ENCODE peak calls at places on chromosomes 5 and 9, in seven cellular contexts. One of them, this sample, is unnamed.

GRCh38 chr9:109052416-109052815 is 39.1 kb upstream of the CTNNAL1 start:
- DNase-seq in right lobe of liver: no peak
- DNase-seq in A549: no peak
- DNase-seq in IMR-90: peak
- DNase-seq in uterus: no peak
- DNase-seq in prostate gland: no peak
- DNase-seq in heart left ventricle: no peak
- DNase-seq in this sample: no peak

GRCh38 chr9:68530618-68531017 is 10.1 kb downstream of the TMEM252 start:
- DNase-seq in A549: no peak
- DNase-seq in uterus: peak
- DNase-seq in prostate gland: no peak
- DNase-seq in heart left ventricle: peak
- DNase-seq in right lobe of liver: peak
- DNase-seq in IMR-90: peak
- DNase-seq in this sample: no peak

GRCh38 chr5:89703799-89704198 is 705.8 kb downstream of the CETN3 start:
- DNase-seq in heart left ventricle: no peak
- DNase-seq in prostate gland: no peak
- DNase-seq in IMR-90: no peak
- DNase-seq in uterus: no peak
- DNase-seq in A549: no peak
- DNase-seq in right lobe of liver: no peak
- DNase-seq in this sample: no peak

GRCh38 chr9:35490910-35491465 is 1.1 kb downstream of the RUSC2 start:
- DNase-seq in prostate gland: no peak
- DNase-seq in heart left ventricle: no peak
- DNase-seq in uterus: no peak
- DNase-seq in A549: no peak
- DNase-seq in right lobe of liver: no peak
- DNase-seq in IMR-90: peak
- DNase-seq in this sample: no peak

GRCh38 chr5:68745459-68745858 is 348.4 kb upstream of the SLC30A5 start:
- DNase-seq in IMR-90: peak
- DNase-seq in uterus: no peak
- DNase-seq in heart left ventricle: no peak
- DNase-seq in right lobe of liver: no peak
- DNase-seq in prostate gland: no peak
- DNase-seq in A549: no peak
- DNase-seq in this sample: no peak

GRCh38 chr5:56910123-56910951 is 941 bp downstream of the SETD9 start:
- DNase-seq in right lobe of liver: peak
- DNase-seq in uterus: no peak
- DNase-seq in A549: no peak
- DNase-seq in heart left ventricle: peak
- DNase-seq in prostate gland: peak
- DNase-seq in IMR-90: no peak
- DNase-seq in this sample: no peak

GRCh38 chr9:27467486-27467885 is 56.6 kb upstream of the IFNK start:
- DNase-seq in uterus: no peak
- DNase-seq in heart left ventricle: no peak
- DNase-seq in A549: no peak
- DNase-seq in right lobe of liver: no peak
- DNase-seq in IMR-90: no peak
- DNase-seq in prostate gland: no peak
- DNase-seq in this sample: no peak

GRCh38 chr5:104498281-104498680 is 935.7 kb upstream of the NUDT12 start:
- DNase-seq in uterus: no peak
- DNase-seq in prostate gland: no peak
- DNase-seq in IMR-90: peak
- DNase-seq in right lobe of liver: no peak
- DNase-seq in A549: no peak
- DNase-seq in heart left ventricle: no peak
- DNase-seq in this sample: no peak

GRCh38 chr9:85172001-85172978 is 502.8 kb downstream of the NTRK2 start:
- DNase-seq in uterus: no peak
- DNase-seq in A549: no peak
- DNase-seq in prostate gland: no peak
- DNase-seq in right lobe of liver: no peak
- DNase-seq in heart left ventricle: no peak
- DNase-seq in IMR-90: no peak
- DNase-seq in this sample: no peak

GRCh38 chr5:45385321-45386058 is 310.7 kb downstream of the HCN1 start:
- DNase-seq in right lobe of liver: no peak
- DNase-seq in prostate gland: no peak
- DNase-seq in IMR-90: peak
- DNase-seq in uterus: no peak
- DNase-seq in A549: no peak
- DNase-seq in heart left ventricle: no peak
- DNase-seq in this sample: peak

GRCh38 chr5:59036274-59036961 is 453.5 kb downstream of the RAB3C start:
- DNase-seq in IMR-90: peak
- DNase-seq in right lobe of liver: no peak
- DNase-seq in prostate gland: peak
- DNase-seq in A549: no peak
- DNase-seq in uterus: peak
- DNase-seq in heart left ventricle: no peak
- DNase-seq in this sample: no peak

GRCh38 chr5:146338774-146339714 is at the start of gene POU4F3:
- DNase-seq in right lobe of liver: no peak
- DNase-seq in A549: no peak
- DNase-seq in prostate gland: no peak
- DNase-seq in heart left ventricle: no peak
- DNase-seq in uterus: no peak
- DNase-seq in IMR-90: no peak
- DNase-seq in this sample: no peak

GRCh38 chr9:100619665-100620064 is 41.8 kb downstream of the CAVIN4 start:
- DNase-seq in IMR-90: no peak
- DNase-seq in uterus: no peak
- DNase-seq in right lobe of liver: no peak
- DNase-seq in prostate gland: no peak
- DNase-seq in heart left ventricle: no peak
- DNase-seq in A549: no peak
- DNase-seq in this sample: no peak

GRCh38 chr9:135876936-135877335 is 30.4 kb downstream of the CAMSAP1 start:
- DNase-seq in IMR-90: no peak
- DNase-seq in heart left ventricle: no peak
- DNase-seq in prostate gland: no peak
- DNase-seq in right lobe of liver: no peak
- DNase-seq in A549: no peak
- DNase-seq in uterus: no peak
- DNase-seq in this sample: no peak

GRCh38 chr9:82598254-82599039 is 464.5 kb downstream of the RASEF start:
- DNase-seq in prostate gland: no peak
- DNase-seq in right lobe of liver: no peak
- DNase-seq in heart left ventricle: no peak
- DNase-seq in A549: no peak
- DNase-seq in uterus: no peak
- DNase-seq in IMR-90: peak
- DNase-seq in this sample: no peak

DNA sequence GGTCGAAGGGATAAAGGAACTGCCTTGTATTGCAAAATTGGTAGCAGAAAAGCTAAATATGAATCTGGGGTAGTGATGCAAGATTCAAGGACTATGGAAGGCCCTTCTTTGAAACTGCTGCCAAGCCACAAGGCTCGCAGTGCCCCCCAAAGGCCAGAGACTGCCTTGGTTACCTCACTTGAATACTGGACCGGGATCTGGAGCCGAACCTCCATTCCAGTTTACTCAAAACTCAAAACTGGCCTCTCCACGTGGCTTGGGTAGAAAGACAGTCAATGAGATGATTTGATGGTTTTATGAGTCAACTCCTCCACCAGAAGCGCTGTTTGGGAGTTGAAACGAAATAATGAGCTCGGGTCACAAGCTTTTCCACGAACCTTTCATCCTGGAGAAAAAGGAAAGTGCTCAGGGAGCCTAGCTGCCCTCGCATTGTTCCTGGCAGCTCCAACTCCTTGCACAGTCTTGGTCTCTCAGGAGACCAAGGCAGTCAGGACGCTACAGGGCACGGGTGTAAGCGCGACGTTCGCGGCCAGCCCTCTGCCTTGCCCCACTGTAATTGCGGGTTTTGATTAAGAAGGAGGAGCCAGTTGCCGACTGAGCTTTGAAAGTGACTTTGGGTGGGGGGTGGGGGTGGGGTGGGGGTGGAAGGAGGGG is 2.8 kb downstream of the ST8SIA4 start:
- DNase-seq in right lobe of liver: peak
- DNase-seq in uterus: peak
- DNase-seq in heart left ventricle: peak
- DNase-seq in IMR-90: no peak
- DNase-seq in prostate gland: no peak
- DNase-seq in A549: no peak
- DNase-seq in this sample: no peak
- TF ChIP-seq POLR2A in right lobe of liver: no peak
- TF ChIP-seq POLR2A in uterus: no peak
- TF ChIP-seq POLR2A in heart left ventricle: no peak
- TF ChIP-seq POLR2A in IMR-90: no peak
- TF ChIP-seq POLR2A in prostate gland: no peak
- TF ChIP-seq POLR2A in A549: peak
- TF ChIP-seq POLR2A in this sample: no peak

GRCh38 chr9:98101868-98102273 is 17.2 kb downstream of the TRIM14 start:
- DNase-seq in right lobe of liver: no peak
- DNase-seq in A549: no peak
- DNase-seq in uterus: no peak
- DNase-seq in prostate gland: no peak
- DNase-seq in IMR-90: peak
- DNase-seq in heart left ventricle: no peak
- DNase-seq in this sample: no peak
- TF ChIP-seq POLR2A in right lobe of liver: no peak
- TF ChIP-seq POLR2A in A549: no peak
- TF ChIP-seq POLR2A in uterus: no peak
- TF ChIP-seq POLR2A in prostate gland: no peak
- TF ChIP-seq POLR2A in IMR-90: no peak
- TF ChIP-seq POLR2A in heart left ventricle: no peak
- TF ChIP-seq POLR2A in this sample: no peak

GRCh38 chr5:177405312-177405711 is 4.1 kb downstream of the F12 start:
- DNase-seq in heart left ventricle: no peak
- DNase-seq in IMR-90: no peak
- DNase-seq in right lobe of liver: no peak
- DNase-seq in A549: no peak
- DNase-seq in uterus: no peak
- DNase-seq in prostate gland: no peak
- DNase-seq in this sample: no peak
- TF ChIP-seq POLR2A in heart left ventricle: no peak
- TF ChIP-seq POLR2A in IMR-90: no peak
- TF ChIP-seq POLR2A in right lobe of liver: no peak
- TF ChIP-seq POLR2A in A549: no peak
- TF ChIP-seq POLR2A in uterus: no peak
- TF ChIP-seq POLR2A in prostate gland: no peak
- TF ChIP-seq POLR2A in this sample: no peak

DNA sequence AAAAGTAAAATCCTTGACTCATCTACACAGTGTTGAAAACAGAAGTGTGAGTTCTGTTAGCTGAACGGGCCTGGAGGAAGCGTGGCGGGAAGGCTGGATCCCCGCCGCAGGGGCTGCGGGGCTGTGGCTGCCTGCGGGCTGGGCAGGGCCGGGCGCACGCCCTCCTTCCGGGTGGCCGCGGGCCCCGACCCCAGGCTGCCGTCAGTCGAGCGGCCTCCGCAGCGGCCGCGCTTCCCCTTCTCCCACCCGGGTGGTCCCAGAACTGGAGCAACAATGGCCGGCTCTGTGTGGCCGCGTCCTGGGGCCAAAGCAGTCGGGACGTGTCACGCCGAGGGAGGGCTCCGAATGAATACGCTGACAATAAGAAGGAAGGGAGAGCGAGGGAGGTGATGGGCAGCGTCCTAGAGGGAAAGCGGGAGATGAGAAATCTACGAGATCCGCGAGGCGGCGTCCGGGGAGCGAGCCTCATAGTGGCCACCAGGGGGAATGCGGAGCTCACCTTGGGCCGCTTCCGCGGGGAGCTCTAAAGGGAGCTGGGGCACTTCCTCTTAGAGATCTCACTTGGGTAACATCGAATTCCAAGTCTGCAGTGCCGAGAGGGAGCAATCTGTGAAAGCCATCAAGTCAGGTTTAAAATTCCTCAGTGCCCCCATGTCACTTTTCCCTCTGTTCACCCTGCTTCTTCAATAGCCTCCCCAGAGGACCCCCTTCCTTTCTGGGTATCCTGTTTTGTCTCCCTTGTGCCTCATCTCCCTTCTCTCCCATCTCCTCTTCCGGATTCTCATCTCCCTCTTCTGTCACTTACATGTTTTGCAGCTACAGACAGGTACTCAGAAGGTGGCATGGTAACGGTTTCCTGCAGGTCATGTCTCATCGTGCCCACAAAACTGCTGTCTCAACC is 83.9 kb downstream of the SLC1A3 start:
- DNase-seq in uterus: peak
- DNase-seq in prostate gland: peak
- DNase-seq in right lobe of liver: peak
- DNase-seq in A549: peak
- DNase-seq in IMR-90: peak
- DNase-seq in heart left ventricle: peak
- DNase-seq in this sample: peak
- TF ChIP-seq POLR2A in uterus: no peak
- TF ChIP-seq POLR2A in prostate gland: no peak
- TF ChIP-seq POLR2A in right lobe of liver: no peak
- TF ChIP-seq POLR2A in A549: no peak
- TF ChIP-seq POLR2A in IMR-90: no peak
- TF ChIP-seq POLR2A in heart left ventricle: no peak
- TF ChIP-seq POLR2A in this sample: peak

GRCh38 chr9:115593587-115594091 is 475.7 kb upstream of the TNC start:
- DNase-seq in right lobe of liver: no peak
- DNase-seq in heart left ventricle: no peak
- DNase-seq in A549: peak
- DNase-seq in uterus: peak
- DNase-seq in IMR-90: peak
- DNase-seq in prostate gland: peak
- DNase-seq in this sample: no peak
- TF ChIP-seq POLR2A in right lobe of liver: no peak
- TF ChIP-seq POLR2A in heart left ventricle: no peak
- TF ChIP-seq POLR2A in A549: no peak
- TF ChIP-seq POLR2A in uterus: no peak
- TF ChIP-seq POLR2A in IMR-90: no peak
- TF ChIP-seq POLR2A in prostate gland: no peak
- TF ChIP-seq POLR2A in this sample: no peak

DNA sequence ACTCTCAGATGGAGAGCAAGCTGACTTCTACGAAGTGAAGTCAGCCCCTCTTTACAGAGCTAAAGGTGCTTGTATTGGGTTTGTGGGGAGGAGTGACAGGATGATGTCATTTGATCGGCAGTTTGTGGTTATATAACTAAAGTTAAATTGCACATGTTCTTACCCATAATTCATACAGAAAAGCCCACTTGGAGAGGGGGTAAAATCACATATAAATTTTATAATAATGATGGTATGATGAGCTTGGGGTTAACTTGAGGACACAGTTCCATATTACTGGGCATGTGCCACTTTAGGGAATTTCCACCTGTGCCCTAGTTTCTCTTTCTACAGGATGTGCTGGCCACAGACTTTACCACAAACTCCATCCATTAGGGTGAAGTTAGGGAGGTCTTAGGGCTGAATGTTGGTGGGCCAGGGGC is 1178.6 kb upstream of the CDH9 start:
- DNase-seq in IMR-90: no peak
- DNase-seq in A549: no peak
- DNase-seq in uterus: no peak
- DNase-seq in right lobe of liver: no peak
- DNase-seq in heart left ventricle: no peak
- DNase-seq in prostate gland: no peak
- DNase-seq in this sample: no peak
- TF ChIP-seq POLR2A in IMR-90: no peak
- TF ChIP-seq POLR2A in A549: no peak
- TF ChIP-seq POLR2A in uterus: no peak
- TF ChIP-seq POLR2A in right lobe of liver: no peak
- TF ChIP-seq POLR2A in heart left ventricle: no peak
- TF ChIP-seq POLR2A in prostate gland: no peak
- TF ChIP-seq POLR2A in this sample: no peak

This sample was measured in H54.